ENCODE peak calls at places on chromosome 16, in seven cellular contexts. One of them, this sample, is unnamed.

GRCh38 chr16:77183137-77183536 is 7.9 kb upstream of the MON1B start:
- DNase-seq in right atrium auricular region: no peak
- DNase-seq in fibroblast of lung: no peak
- DNase-seq in cardiac muscle cell: no peak
- DNase-seq in brain microvascular endothelial cell: no peak
- DNase-seq in RWPE1: peak
- DNase-seq in ovary: no peak
- DNase-seq in this sample: peak

GRCh38 chr16:2531371-2531695 is at the start of gene CEMP1:
- DNase-seq in brain microvascular endothelial cell: no peak
- DNase-seq in ovary: no peak
- DNase-seq in fibroblast of lung: no peak
- DNase-seq in right atrium auricular region: no peak
- DNase-seq in RWPE1: no peak
- DNase-seq in cardiac muscle cell: no peak
- DNase-seq in this sample: no peak

GRCh38 chr16:28876973-28877641 is 1.2 kb upstream of the ATP2A1 start:
- DNase-seq in RWPE1: no peak
- DNase-seq in cardiac muscle cell: no peak
- DNase-seq in fibroblast of lung: no peak
- DNase-seq in ovary: no peak
- DNase-seq in brain microvascular endothelial cell: no peak
- DNase-seq in right atrium auricular region: no peak
- DNase-seq in this sample: no peak

GRCh38 chr16:81553814-81554675 is 109.4 kb downstream of the CMIP start:
- DNase-seq in ovary: no peak
- DNase-seq in fibroblast of lung: no peak
- DNase-seq in RWPE1: no peak
- DNase-seq in right atrium auricular region: no peak
- DNase-seq in cardiac muscle cell: no peak
- DNase-seq in brain microvascular endothelial cell: no peak
- DNase-seq in this sample: no peak

GRCh38 chr16:74281285-74281684 is 15.3 kb upstream of the PSMD7 start:
- DNase-seq in RWPE1: no peak
- DNase-seq in cardiac muscle cell: peak
- DNase-seq in ovary: no peak
- DNase-seq in fibroblast of lung: no peak
- DNase-seq in right atrium auricular region: no peak
- DNase-seq in brain microvascular endothelial cell: no peak
- DNase-seq in this sample: no peak

GRCh38 chr16:528111-529011 is 849 bp downstream of the CAPN15 start:
- DNase-seq in right atrium auricular region: peak
- DNase-seq in RWPE1: peak
- DNase-seq in cardiac muscle cell: peak
- DNase-seq in ovary: peak
- DNase-seq in brain microvascular endothelial cell: no peak
- DNase-seq in fibroblast of lung: peak
- DNase-seq in this sample: peak

GRCh38 chr16:50696575-50697420 is 3.4 kb downstream of the NOD2 start:
- DNase-seq in right atrium auricular region: peak
- DNase-seq in fibroblast of lung: peak
- DNase-seq in cardiac muscle cell: no peak
- DNase-seq in brain microvascular endothelial cell: peak
- DNase-seq in ovary: peak
- DNase-seq in RWPE1: peak
- DNase-seq in this sample: peak

GRCh38 chr16:89275284-89275584 is 57.7 kb downstream of the ZNF778 start:
- DNase-seq in RWPE1: no peak
- DNase-seq in fibroblast of lung: no peak
- DNase-seq in right atrium auricular region: no peak
- DNase-seq in ovary: no peak
- DNase-seq in cardiac muscle cell: no peak
- DNase-seq in brain microvascular endothelial cell: no peak
- DNase-seq in this sample: no peak

GRCh38 chr16:15897834-15898254 is 9.4 kb upstream of the CEP20 start:
- DNase-seq in fibroblast of lung: peak
- DNase-seq in right atrium auricular region: no peak
- DNase-seq in ovary: no peak
- DNase-seq in cardiac muscle cell: no peak
- DNase-seq in brain microvascular endothelial cell: peak
- DNase-seq in RWPE1: no peak
- DNase-seq in this sample: no peak

GRCh38 chr16:14097182-14097951 is 26.2 kb downstream of the MRTFB start:
- DNase-seq in fibroblast of lung: no peak
- DNase-seq in ovary: no peak
- DNase-seq in cardiac muscle cell: peak
- DNase-seq in brain microvascular endothelial cell: no peak
- DNase-seq in right atrium auricular region: no peak
- DNase-seq in RWPE1: peak
- DNase-seq in this sample: peak
- H3K27ac ChIP-seq in fibroblast of lung: no peak
- H3K27ac ChIP-seq in ovary: no peak
- H3K27ac ChIP-seq in cardiac muscle cell: peak
- H3K27ac ChIP-seq in brain microvascular endothelial cell: no peak
- H3K27ac ChIP-seq in right atrium auricular region: no peak
- H3K27ac ChIP-seq in RWPE1: no peak
- H3K27ac ChIP-seq in this sample: no peak

DNA sequence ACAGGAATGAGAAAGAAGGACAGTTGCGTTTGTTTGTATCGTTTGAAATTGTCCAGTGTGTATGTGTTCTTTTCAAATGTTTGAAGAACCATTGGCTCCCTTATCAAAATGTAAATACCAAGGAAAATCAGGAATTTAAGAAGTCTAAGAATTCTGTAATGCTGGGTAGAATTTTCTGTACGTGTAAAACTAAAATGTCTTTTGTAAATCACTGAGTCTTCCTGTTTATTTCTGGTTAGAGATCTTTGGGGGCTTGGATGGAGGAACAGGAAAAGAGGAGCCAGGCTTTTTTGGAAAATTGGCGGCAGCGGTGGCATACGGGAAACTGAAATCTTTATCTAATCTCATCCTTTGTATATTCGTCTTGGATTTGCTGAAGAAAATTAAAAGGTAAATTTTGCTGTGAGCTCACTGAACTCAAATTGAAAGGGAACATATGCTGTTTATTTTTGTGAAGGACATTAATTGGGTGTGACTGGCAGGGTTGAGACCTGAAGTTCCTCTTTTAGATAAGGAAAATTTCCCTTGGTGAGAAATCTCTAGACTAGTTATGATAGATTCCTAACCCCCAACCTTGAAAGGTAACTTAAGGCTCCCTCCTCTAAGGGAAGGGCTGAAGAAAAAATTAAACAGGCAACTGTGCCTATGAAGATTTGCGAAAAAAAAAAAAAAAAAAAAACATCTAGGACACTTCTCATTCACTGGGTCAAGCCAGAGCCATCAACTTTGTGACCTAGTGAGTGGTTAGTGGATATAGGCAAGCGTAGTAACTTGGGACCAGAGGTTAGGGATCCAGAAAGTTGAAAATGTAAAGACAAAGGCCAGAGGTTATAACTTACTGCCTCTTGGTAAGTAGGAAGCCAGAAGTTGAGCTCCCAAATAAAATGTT is 10.8 kb downstream of the TAT start:
- DNase-seq in brain microvascular endothelial cell: no peak
- DNase-seq in right atrium auricular region: no peak
- DNase-seq in cardiac muscle cell: no peak
- DNase-seq in RWPE1: no peak
- DNase-seq in fibroblast of lung: no peak
- DNase-seq in ovary: no peak
- DNase-seq in this sample: no peak
- H3K27ac ChIP-seq in brain microvascular endothelial cell: no peak
- H3K27ac ChIP-seq in right atrium auricular region: no peak
- H3K27ac ChIP-seq in cardiac muscle cell: no peak
- H3K27ac ChIP-seq in RWPE1: no peak
- H3K27ac ChIP-seq in fibroblast of lung: no peak
- H3K27ac ChIP-seq in ovary: no peak
- H3K27ac ChIP-seq in this sample: no peak

GRCh38 chr16:85156869-85157268 is 44.6 kb upstream of the CIBAR2 start:
- DNase-seq in ovary: no peak
- DNase-seq in fibroblast of lung: no peak
- DNase-seq in right atrium auricular region: no peak
- DNase-seq in RWPE1: no peak
- DNase-seq in cardiac muscle cell: no peak
- DNase-seq in brain microvascular endothelial cell: no peak
- DNase-seq in this sample: no peak

GRCh38 chr16:85159226-85159980 is 47.1 kb upstream of the CIBAR2 start:
- DNase-seq in cardiac muscle cell: no peak
- DNase-seq in right atrium auricular region: no peak
- DNase-seq in RWPE1: no peak
- DNase-seq in fibroblast of lung: peak
- DNase-seq in ovary: no peak
- DNase-seq in brain microvascular endothelial cell: no peak
- DNase-seq in this sample: no peak

GRCh38 chr16:85157813-85158701 is 45.8 kb upstream of the CIBAR2 start:
- DNase-seq in fibroblast of lung: no peak
- DNase-seq in cardiac muscle cell: peak
- DNase-seq in brain microvascular endothelial cell: no peak
- DNase-seq in RWPE1: no peak
- DNase-seq in right atrium auricular region: no peak
- DNase-seq in ovary: no peak
- DNase-seq in this sample: no peak

GRCh38 chr16:85158702-85159225 is 46.5 kb upstream of the CIBAR2 start:
- DNase-seq in RWPE1: no peak
- DNase-seq in brain microvascular endothelial cell: no peak
- DNase-seq in cardiac muscle cell: no peak
- DNase-seq in ovary: no peak
- DNase-seq in fibroblast of lung: no peak
- DNase-seq in right atrium auricular region: no peak
- DNase-seq in this sample: no peak

GRCh38 chr16:85157372-85157771 is 45.1 kb upstream of the CIBAR2 start:
- DNase-seq in brain microvascular endothelial cell: no peak
- DNase-seq in RWPE1: no peak
- DNase-seq in fibroblast of lung: no peak
- DNase-seq in ovary: no peak
- DNase-seq in cardiac muscle cell: no peak
- DNase-seq in right atrium auricular region: no peak
- DNase-seq in this sample: no peak
- H3K27ac ChIP-seq in brain microvascular endothelial cell: no peak
- H3K27ac ChIP-seq in RWPE1: no peak
- H3K27ac ChIP-seq in fibroblast of lung: no peak
- H3K27ac ChIP-seq in ovary: no peak
- H3K27ac ChIP-seq in cardiac muscle cell: peak
- H3K27ac ChIP-seq in right atrium auricular region: peak
- H3K27ac ChIP-seq in this sample: no peak

DNA sequence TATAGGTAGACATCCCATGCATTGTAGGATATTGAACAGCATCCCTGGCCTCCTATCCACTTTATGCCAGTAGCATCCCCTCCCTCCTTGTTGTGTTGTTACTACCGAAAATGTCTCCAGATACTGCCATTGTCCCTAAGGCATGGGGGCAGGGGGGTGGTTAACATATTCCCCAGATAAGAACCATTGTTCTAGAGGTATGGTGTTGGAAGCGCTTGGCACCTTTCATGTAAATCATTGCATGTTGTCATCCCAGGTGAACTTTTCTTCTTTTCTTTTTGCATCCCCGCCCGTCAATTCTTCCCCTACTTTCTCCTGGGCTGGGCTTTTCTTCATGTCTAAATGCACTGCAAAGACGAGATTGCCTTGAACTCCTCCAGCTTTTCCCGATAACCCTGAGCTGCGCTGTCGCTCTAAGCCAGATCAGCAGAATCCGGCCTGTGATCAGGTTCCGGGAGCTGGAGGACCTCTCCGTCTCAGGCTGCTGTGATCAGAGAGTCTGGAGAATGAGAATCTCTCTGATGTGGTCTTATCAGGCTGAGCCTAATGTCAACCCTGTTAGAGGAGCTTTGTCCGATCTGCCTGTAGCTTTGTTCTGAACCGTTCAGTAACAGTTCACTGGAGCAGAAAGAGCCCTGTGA is 76.2 kb downstream of the RBFOX1 start:
- DNase-seq in brain microvascular endothelial cell: no peak
- DNase-seq in cardiac muscle cell: no peak
- DNase-seq in fibroblast of lung: no peak
- DNase-seq in ovary: no peak
- DNase-seq in right atrium auricular region: no peak
- DNase-seq in RWPE1: no peak
- DNase-seq in this sample: no peak
- H3K27ac ChIP-seq in brain microvascular endothelial cell: no peak
- H3K27ac ChIP-seq in cardiac muscle cell: no peak
- H3K27ac ChIP-seq in fibroblast of lung: no peak
- H3K27ac ChIP-seq in ovary: no peak
- H3K27ac ChIP-seq in right atrium auricular region: no peak
- H3K27ac ChIP-seq in RWPE1: no peak
- H3K27ac ChIP-seq in this sample: no peak

GRCh38 chr16:86609115-86609514 is 30.8 kb downstream of the FOXL1 start:
- DNase-seq in ovary: no peak
- DNase-seq in cardiac muscle cell: no peak
- DNase-seq in brain microvascular endothelial cell: peak
- DNase-seq in fibroblast of lung: peak
- DNase-seq in right atrium auricular region: no peak
- DNase-seq in RWPE1: no peak
- DNase-seq in this sample: peak
- H3K27ac ChIP-seq in ovary: no peak
- H3K27ac ChIP-seq in cardiac muscle cell: no peak
- H3K27ac ChIP-seq in brain microvascular endothelial cell: peak
- H3K27ac ChIP-seq in fibroblast of lung: peak
- H3K27ac ChIP-seq in right atrium auricular region: no peak
- H3K27ac ChIP-seq in RWPE1: no peak
- H3K27ac ChIP-seq in this sample: no peak

GRCh38 chr16:86217891-86218270 is 292.4 kb upstream of the FOXF1 start:
- DNase-seq in RWPE1: no peak
- DNase-seq in right atrium auricular region: no peak
- DNase-seq in fibroblast of lung: no peak
- DNase-seq in brain microvascular endothelial cell: no peak
- DNase-seq in ovary: peak
- DNase-seq in cardiac muscle cell: no peak
- DNase-seq in this sample: no peak
- H3K27ac ChIP-seq in RWPE1: no peak
- H3K27ac ChIP-seq in right atrium auricular region: no peak
- H3K27ac ChIP-seq in fibroblast of lung: no peak
- H3K27ac ChIP-seq in brain microvascular endothelial cell: no peak
- H3K27ac ChIP-seq in ovary: no peak
- H3K27ac ChIP-seq in cardiac muscle cell: no peak
- H3K27ac ChIP-seq in this sample: no peak